ENCODE peak calls at places on chromosomes 5 and 9, in five cellular contexts. E, T, R, X and P are unnamed samples.

GRCh38 chr9:112174965-112175795 is at the start of gene SUSD1:
- DNase-seq in E (peak; percentile 90), T (peak; percentile 31), R (no peak), X (no peak), P (no peak)

GRCh38 chr5:159601216-159601615 is 270.9 kb upstream of the IL12B start:
- DNase-seq in E (no peak), T (no peak), X (no peak), R (no peak), P (no peak)

GRCh38 chr5:54760182-54760935 is 225.0 kb downstream of the ESM1 start:
- DNase-seq in X (no peak), R (no peak), T (no peak), E (no peak), P (no peak)

GRCh38 chr9:104494808-104495207 is 9.3 kb upstream of the OR13F1 start:
- DNase-seq in X (no peak), T (no peak), R (no peak), E (no peak), P (no peak)

GRCh38 chr5:141560141-141560540 is 58.7 kb downstream of the DIAPH1 start:
- DNase-seq in X (no peak), T (no peak), E (no peak), R (no peak), P (no peak)

GRCh38 chr5:172404746-172405145 is 49.6 kb downstream of the SH3PXD2B start:
- DNase-seq in R (no peak), X (no peak), T (no peak), E (no peak), P (no peak)

GRCh38 chr5:135472141-135472540 is 20.0 kb upstream of the TIFAB start:
- DNase-seq in R (no peak), X (no peak), E (no peak), T (no peak), P (no peak)

GRCh38 chr5:136729901-136730355 is 364.6 kb upstream of the TRPC7 start:
- DNase-seq in R (no peak), T (no peak), E (no peak), X (no peak), P (peak; percentile 34)

GRCh38 chr5:96337048-96337781 is 95.8 kb downstream of the PCSK1 start:
- DNase-seq in X (no peak), E (no peak), R (no peak), T (no peak), P (no peak)

GRCh38 chr5:95471447-95471846 is 80.3 kb downstream of the FAM81B start:
- DNase-seq in R (no peak), X (no peak), T (no peak), E (no peak), P (no peak)

GRCh38 chr9:14480561-14480960 is 166.6 kb upstream of the NFIB start:
- DNase-seq in T (no peak), R (no peak), E (no peak), X (no peak), P (no peak)

GRCh38 chr5:120538149-120538548 is 74.0 kb downstream of the PRR16 start:
- DNase-seq in E (no peak), R (no peak), X (no peak), T (no peak), P (no peak)

GRCh38 chr9:120830151-120830550 is 12.6 kb downstream of the PSMD5 start:
- DNase-seq in T (no peak), X (no peak), E (peak; percentile 15), R (no peak), P (no peak)

GRCh38 chr9:116208417-116209232 is 55.0 kb downstream of the PAPPA start:
- DNase-seq in E (no peak), R (no peak), X (no peak), T (no peak), P (no peak)

GRCh38 chr9:108759835-108760234 is 96.0 kb downstream of the ACTL7B start:
- DNase-seq in E (no peak), R (no peak), X (no peak), T (no peak), P (no peak)

GRCh38 chr5:87076931-87077330 is 190.8 kb upstream of the RASA1 start:
- DNase-seq in E (no peak), X (no peak), R (no peak), T (no peak), P (no peak)

GRCh38 chr9:114854736-114855355 is 49.0 kb upstream of the TNFSF15 start:
- DNase-seq in R (no peak), T (no peak), E (no peak), X (no peak), P (no peak)

GRCh38 chr5:66012271-66012670 is 85.9 kb downstream of the ERBIN start:
- DNase-seq in T (no peak), X (peak; percentile 17), R (no peak), E (no peak), P (no peak)

GRCh38 chr5:172918421-172919371 is 40.5 kb upstream of the RPL26L1 start:
- DNase-seq in X (no peak), T (no peak), R (no peak), E (peak; percentile 31), P (no peak)

GRCh38 chr9:136512651-136513066 is 29.8 kb upstream of the SEC16A start:
- DNase-seq in T (no peak), E (peak; percentile 95), R (no peak), X (no peak), P (no peak)

GRCh38 chr5:17213938-17214337 is 3.5 kb upstream of the BASP1 start:
- DNase-seq in T (no peak), X (no peak), R (no peak), E (no peak), P (no peak)

GRCh38 chr5:15241216-15241821 is 258.7 kb upstream of the FBXL7 start:
- DNase-seq in R (no peak), X (no peak), T (no peak), E (no peak), P (no peak)

GRCh38 chr5:5658226-5658625 is 235.7 kb downstream of the ICE1 start:
- DNase-seq in R (no peak), X (peak; percentile 3), T (no peak), E (no peak), P (no peak)

GRCh38 chr5:86155763-86156162 is 462.0 kb upstream of the COX7C start:
- DNase-seq in X (no peak), R (no peak), E (no peak), T (no peak), P (no peak)

GRCh38 chr5:72842816-72843215 is 26.4 kb downstream of the TNPO1 start:
- DNase-seq in R (no peak), T (no peak), X (no peak), E (no peak), P (peak; percentile 32)

GRCh38 chr9:110745656-110746055 is 77.1 kb downstream of the MUSK start:
- DNase-seq in R (no peak), T (no peak), X (no peak), E (no peak), P (no peak)

GRCh38 chr9:110744753-110745522 is 76.3 kb downstream of the MUSK start:
- DNase-seq in T (no peak), X (no peak), E (no peak), R (no peak), P (peak; percentile 96)

GRCh38 chr9:110746211-110746930 is 77.8 kb downstream of the MUSK start:
- DNase-seq in T (no peak), X (no peak), R (no peak), E (no peak), P (no peak)

GRCh38 chr9:110738982-110739381 is 70.4 kb downstream of the MUSK start:
- DNase-seq in X (no peak), R (no peak), T (no peak), E (no peak), P (no peak)

DNA sequence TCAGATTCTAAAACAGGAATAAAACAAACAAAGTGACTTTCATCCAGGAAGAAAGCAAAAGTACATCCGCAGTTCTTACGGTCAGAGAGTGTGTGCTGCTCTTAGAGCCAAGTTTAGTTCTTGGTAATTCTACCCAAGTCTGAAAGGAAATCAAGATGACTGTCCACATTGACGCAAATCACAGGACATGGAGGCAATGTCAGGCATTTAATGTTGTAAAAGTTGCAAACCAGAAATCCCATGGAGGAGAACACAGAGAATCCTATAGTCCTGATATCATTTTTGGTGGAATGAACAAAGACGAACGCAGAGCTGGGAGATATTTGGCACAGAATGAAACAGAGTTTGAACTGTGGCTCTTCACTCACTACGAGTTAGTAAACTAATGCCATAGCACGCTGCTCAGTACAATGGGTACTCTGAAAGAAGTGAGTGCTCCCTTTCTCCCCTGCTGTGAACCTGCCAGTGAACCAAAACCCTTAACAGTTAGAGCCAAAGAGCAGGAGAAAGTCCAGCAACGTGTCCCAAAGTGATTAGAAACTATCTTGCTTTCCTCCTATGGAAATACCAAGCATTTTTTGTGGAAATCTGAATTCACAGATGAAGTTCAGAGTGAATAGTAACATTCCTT is 74.3 kb downstream of the MUSK start:
- DNase-seq in E (no peak), R (peak; percentile 7), T (no peak), X (no peak), P (no peak)
- H3K4me1 ChIP-seq in E (no peaks in the 10 kb centered on the region), R (peaks cover 2% of the 10 kb centered on the region), T (no peaks in the 10 kb centered on the region), X (no peaks in the 10 kb centered on the region), P (peaks cover 60% of the 10 kb centered on the region)

GRCh38 chr5:34749431-34749872 is 89.5 kb upstream of the TTC23L start:
- DNase-seq in R (no peak), X (no peak), T (no peak), E (no peak), P (no peak)
- TF ChIP-seq SRF in R (no peak), X (no peak), T (no peak), E (no peak), P (no peak)

GRCh38 chr9:134722120-134722701 is 80.6 kb downstream of the COL5A1 start:
- DNase-seq in X (no peak), E (no peak), T (no peak), R (no peak), P (no peak)
- H3K4me1 ChIP-seq in X (no peaks in the 10 kb centered on the region), E (no peaks in the 10 kb centered on the region), T (no peaks in the 10 kb centered on the region), R (no peaks in the 10 kb centered on the region), P (no peaks in the 10 kb centered on the region)

DNA sequence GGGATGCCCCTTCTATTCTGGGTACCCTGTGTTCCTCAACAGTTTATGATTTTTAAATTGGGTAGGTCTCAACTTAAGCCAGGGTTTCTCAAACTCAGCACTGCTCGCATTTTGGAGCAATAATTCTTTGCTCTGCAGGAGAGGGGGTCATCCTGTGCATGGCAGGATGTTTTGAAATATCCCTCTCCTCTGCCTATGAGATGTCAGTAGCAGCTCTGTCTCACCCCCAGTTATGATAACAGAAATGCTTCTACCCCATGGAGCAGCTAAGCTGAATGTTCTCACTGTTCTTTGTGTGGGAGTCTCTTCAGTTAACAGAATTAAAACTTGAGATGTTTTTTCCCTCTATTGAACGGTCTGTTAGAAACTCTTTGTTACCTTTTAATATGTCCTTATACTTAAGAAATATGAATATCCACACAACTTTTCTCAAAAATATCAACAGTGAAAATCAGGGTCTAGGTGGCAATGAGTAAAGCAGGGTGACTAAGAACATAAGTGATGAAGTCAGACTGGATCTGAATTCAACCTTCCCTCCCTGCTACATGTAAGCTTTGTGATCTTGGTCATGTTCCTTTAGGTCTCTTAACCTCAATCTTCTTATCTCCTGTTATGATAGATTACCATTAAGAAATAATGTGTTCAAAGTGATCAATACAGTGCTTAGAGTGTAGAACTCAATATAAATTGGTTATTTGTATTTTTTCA is 89.0 kb downstream of the CAMK4 start:
- DNase-seq in E (no peak), X (no peak), R (no peak), T (no peak), P (no peak)
- TF ChIP-seq SRF in E (no peak), X (no peak), R (no peak), T (no peak), P (no peak)

GRCh38 chr9:134054891-134055811 is 12.7 kb downstream of the BRD3 start:
- DNase-seq in R (no peak), T (no peak), X (no peak), E (no peak), P (no peak)
- H3K4me1 ChIP-seq in R (peaks cover 5% of the 10 kb centered on the region), T (peaks cover 48% of the 10 kb centered on the region), X (peaks cover 9% of the 10 kb centered on the region), E (no peaks in the 10 kb centered on the region), P (peaks cover 4% of the 10 kb centered on the region)